ENCODE peak calls at places on chromosomes 6 and 20, in five cellular contexts. G is H9, E is H1, X is mesenchymal stem cell, Y is trophoblast cell. M is an unnamed sample.

GRCh38 chr20:31870703-31871601 is 518 bp downstream of the TTLL9 start:
- DNase-seq in G (no peak), E (peak; percentile 48), X (no peak), Y (no peak), M (no peak)

GRCh38 chr6:31870385-31870921 is 7.8 kb upstream of the NEU1 start:
- DNase-seq in G (peak; percentile 64), E (peak; percentile 62), X (no peak), Y (no peak), M (no peak)

GRCh38 chr6:131015630-131016263 is 47.3 kb downstream of the EPB41L2 start:
- DNase-seq in G (no peak), E (no peak), X (peak; percentile 58), Y (no peak), M (no peak)

GRCh38 chr20:19662638-19662995 is 95.4 kb upstream of the RIN2 start:
- DNase-seq in G (no peak), E (no peak), X (no peak), Y (no peak), M (no peak)

GRCh38 chr20:31815408-31816188 is 3.6 kb upstream of the MYLK2 start:
- DNase-seq in G (no peak), E (no peak), X (peak; percentile 35), Y (no peak), M (no peak)

GRCh38 chr20:48916699-48917098 is 4.8 kb upstream of the ARFGEF2 start:
- DNase-seq in G (no peak), E (no peak), X (no peak), Y (no peak), M (no peak)

GRCh38 chr20:18728165-18728866 is 85.3 kb upstream of the SCP2D1 start:
- DNase-seq in G (no peak), E (no peak), X (no peak), Y (no peak), M (no peak)

GRCh38 chr6:100456178-100456880 is 8.4 kb downstream of the SIM1 start:
- DNase-seq in G (no peak), E (peak; percentile 67), X (peak; percentile 42), Y (no peak), M (no peak)

GRCh38 chr6:138539882-138540281 is 40.6 kb upstream of the NHSL1 start:
- DNase-seq in G (no peak), E (no peak), X (peak; percentile 55), Y (no peak), M (no peak)

GRCh38 chr6:40319124-40319523 is 268.0 kb downstream of the LRFN2 start:
- DNase-seq in G (no peak), E (no peak), X (no peak), Y (no peak), M (no peak)

GRCh38 chr6:21769973-21770372 is 176.4 kb downstream of the SOX4 start:
- DNase-seq in G (no peak), E (no peak), X (peak; percentile 65), Y (no peak), M (no peak)

GRCh38 chr20:41927655-41928054 is 309.5 kb upstream of the CHD6 start:
- DNase-seq in G (no peak), E (no peak), X (no peak), Y (no peak), M (no peak)

GRCh38 chr6:1758076-1758679 is 148.5 kb downstream of the FOXC1 start:
- DNase-seq in G (no peak), E (no peak), X (no peak), Y (no peak), M (no peak)

GRCh38 chr6:85049282-85049681 is 284.9 kb upstream of the TBX18 start:
- DNase-seq in G (no peak), E (no peak), X (no peak), Y (no peak), M (no peak)

GRCh38 chr6:40457261-40457660 is 129.9 kb downstream of the LRFN2 start:
- DNase-seq in G (no peak), E (no peak), X (no peak), Y (no peak), M (no peak)

GRCh38 chr6:126182650-126183311 is 157.1 kb upstream of the CENPW start:
- DNase-seq in G (no peak), E (no peak), X (no peak), Y (no peak), M (no peak)

GRCh38 chr6:53761036-53761435 is 33.8 kb upstream of the LRRC1 start:
- DNase-seq in G (no peak), E (no peak), X (no peak), Y (no peak), M (no peak)

GRCh38 chr6:169838291-169839028 is 87.0 kb downstream of the ERMARD start:
- DNase-seq in G (no peak), E (peak; percentile 39), X (no peak), Y (no peak), M (no peak)

GRCh38 chr6:18302561-18303439 is 38.5 kb upstream of the DEK start:
- DNase-seq in G (peak; percentile 50), E (no peak), X (no peak), Y (no peak), M (no peak)

GRCh38 chr6:49336514-49337131 is 126.4 kb downstream of the MMUT start:
- DNase-seq in G (no peak), E (no peak), X (peak; percentile 70), Y (peak; percentile 81), M (no peak)

GRCh38 chr6:124964084-124964763 is 2.0 kb downstream of the RNF217 start:
- DNase-seq in G (no peak), E (no peak), X (peak; percentile 74), Y (peak; percentile 12), M (no peak)

GRCh38 chr6:123380257-123380656 is 256.5 kb downstream of the TRDN start:
- DNase-seq in G (no peak), E (no peak), X (peak; percentile 51), Y (no peak), M (peak; percentile 43)

GRCh38 chr6:128417698-128418097 is 102.7 kb downstream of the PTPRK start:
- DNase-seq in G (no peak), E (no peak), X (no peak), Y (no peak), M (no peak)

GRCh38 chr6:128412680-128413079 is 107.7 kb downstream of the PTPRK start:
- DNase-seq in G (no peak), E (no peak), X (no peak), Y (no peak), M (no peak)

GRCh38 chr6:128415387-128415786 is 105.0 kb downstream of the PTPRK start:
- DNase-seq in G (no peak), E (no peak), X (no peak), Y (no peak), M (no peak)

GRCh38 chr6:128413291-128413690 is 107.1 kb downstream of the PTPRK start:
- DNase-seq in G (no peak), E (no peak), X (no peak), Y (no peak), M (no peak)

DNA sequence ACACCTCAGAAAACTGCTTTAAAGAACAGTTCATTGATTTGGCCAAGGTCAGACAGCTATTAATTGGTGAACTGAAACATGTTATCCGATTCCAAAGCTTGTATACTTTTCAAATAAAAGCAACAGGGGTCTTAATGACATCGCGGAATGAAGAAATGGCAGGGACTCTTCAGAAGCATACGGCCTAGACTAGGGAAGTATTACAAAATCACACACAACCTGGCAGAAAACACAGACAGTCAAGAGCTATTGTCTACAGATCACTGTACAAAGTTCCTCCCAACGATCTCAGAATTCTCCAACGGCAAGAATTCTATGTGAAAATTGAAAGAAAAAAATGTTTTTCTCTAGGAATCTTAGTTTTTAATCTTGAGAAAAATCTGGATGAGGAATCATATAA is 105.5 kb downstream of the PTPRK start:
- DNase-seq in G (no peak), E (no peak), X (no peak), Y (no peak), M (no peak)
- H2BK12ac ChIP-seq in G (no peak overlapping the region), E (no peak overlapping the region), X (no peak overlapping the region), Y (no peak overlapping the region), M (no peak overlapping the region)

DNA sequence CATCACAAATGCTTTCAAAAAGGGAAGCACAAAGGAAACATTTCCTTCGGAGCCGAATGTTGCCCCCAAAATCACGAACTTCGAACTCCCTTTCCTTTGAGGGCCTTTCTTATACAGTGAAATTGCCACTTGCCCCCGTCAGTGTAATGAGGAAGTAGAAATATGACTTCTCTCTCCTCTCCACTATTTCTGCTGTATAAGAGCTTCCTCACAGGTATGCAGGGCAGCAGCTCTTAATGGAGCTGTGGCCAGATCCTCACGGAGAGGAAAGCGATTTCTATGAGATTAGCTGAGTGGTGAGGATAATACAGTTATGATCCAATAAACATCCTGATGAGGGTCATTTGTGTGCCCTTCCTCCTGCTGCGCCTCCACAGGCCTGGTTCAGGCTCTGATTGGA is 10.8 kb upstream of the CPNE5 start:
- DNase-seq in G (no peak), E (no peak), X (no peak), Y (no peak), M (no peak)
- H3K9ac ChIP-seq in G (no peak overlapping the region), E (no peak overlapping the region), X (no peak overlapping the region), Y (no peak overlapping the region), M (no peak overlapping the region)

DNA sequence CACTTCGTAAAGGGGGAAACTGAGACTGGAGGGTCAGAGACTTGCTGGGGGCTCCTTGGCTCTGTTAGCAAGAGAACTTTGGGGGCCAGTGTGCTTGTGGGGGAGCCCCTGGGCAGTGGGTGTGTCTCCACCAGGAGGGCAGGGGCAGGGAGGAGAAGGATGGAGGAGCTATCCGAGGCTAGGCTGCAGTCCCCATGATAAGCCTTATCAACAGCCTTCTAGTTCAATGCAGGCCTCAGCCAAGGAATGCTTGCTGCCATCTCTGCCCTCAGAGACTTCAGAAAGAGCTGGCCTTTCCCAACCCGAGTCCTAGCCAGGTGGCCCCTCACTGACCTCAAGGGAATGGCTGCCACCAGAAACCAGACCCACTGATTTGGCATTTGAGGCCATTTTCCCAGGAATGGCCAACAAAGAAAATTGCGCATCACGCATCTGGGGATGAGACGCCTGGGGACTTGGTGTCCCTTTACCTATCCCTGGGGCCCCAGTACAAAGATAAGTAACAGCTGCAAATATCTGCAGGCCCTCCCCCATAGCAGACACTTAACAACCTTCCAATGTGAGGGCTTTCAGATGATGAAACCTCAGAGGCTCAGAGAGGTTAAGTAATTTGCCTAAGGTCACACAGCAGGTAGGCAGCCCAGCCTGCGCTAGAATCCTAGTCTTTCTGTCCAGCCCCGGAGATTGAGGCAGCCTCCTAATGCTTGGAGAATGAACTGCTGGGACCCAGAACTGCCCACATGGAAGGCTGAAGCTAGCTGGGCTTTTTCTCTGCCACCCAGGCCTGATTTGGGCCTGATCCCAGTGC is 4.9 kb downstream of the TGM2 start:
- DNase-seq in G (no peak), E (no peak), X (no peak), Y (no peak), M (no peak)
- H3K27me3 ChIP-seq in G (no peaks in the 10 kb centered on the region), E (no peaks in the 10 kb centered on the region), X (peaks cover 5% of the 10 kb centered on the region), Y (no peaks in the 10 kb centered on the region), M (peaks cover 3% of the 10 kb centered on the region)

GRCh38 chr6:105194106-105194505 is 14.3 kb upstream of the POPDC3 start:
- DNase-seq in G (no peak), E (no peak), X (no peak), Y (no peak), M (no peak)
- H2BK12ac ChIP-seq in G (no peak overlapping the region), E (no peak overlapping the region), X (no peak overlapping the region), Y (no peak overlapping the region), M (no peak overlapping the region)

M was measured in neuronal stem cell.